ENCODE peak calls at places on chromosomes 6 and 20, in six cellular contexts. O is progenitor cell of endocrine pancreas, U is AG04449, I is heart right ventricle, T is omental fat pad, N is endothelial cell. E is an unnamed sample.

GRCh38 chr20:4702562-4703280 is 19.0 kb upstream of the PRND start:
- DNase-seq in O (no peak), I (no peak), N (no peak), U (no peak), T (no peak), E (no peak)

GRCh38 chr20:63106108-63106764 is 99.5 kb upstream of the BHLHE23 start:
- DNase-seq in U (no peak), I (peak; percentile 52), T (no peak), O (no peak), N (no peak), E (no peak)

GRCh38 chr6:79764758-79765157 is 133.6 kb downstream of the SH3BGRL2 start:
- DNase-seq in U (no peak), N (no peak), T (no peak), O (no peak), I (no peak), E (no peak)

GRCh38 chr20:7106910-7107309 is 339.4 kb downstream of the BMP2 start:
- DNase-seq in O (no peak), T (no peak), U (no peak), N (no peak), I (no peak), E (no peak)

GRCh38 chr20:35005463-35005961 is 49.8 kb downstream of the MYH7B start:
- DNase-seq in T (no peak), U (no peak), O (no peak), I (no peak), N (no peak), E (no peak)

GRCh38 chr6:44052419-44053011 is 74.7 kb downstream of the MRPL14 start:
- DNase-seq in N (no peak), O (no peak), I (no peak), U (no peak), T (no peak), E (peak; percentile 52)

GRCh38 chr6:109010703-109011102 is 83.9 kb downstream of the SESN1 start:
- DNase-seq in T (no peak), U (no peak), O (no peak), N (no peak), I (no peak), E (no peak)

GRCh38 chr6:113936093-113936934 is 34.6 kb downstream of the HDAC2 start:
- DNase-seq in U (peak; percentile 34), I (peak; percentile 32), N (peak; percentile 41), T (no peak), O (no peak), E (peak; percentile 38)

GRCh38 chr6:87938287-87938686 is 109.4 kb upstream of the SPACA1 start:
- DNase-seq in N (no peak), I (no peak), U (no peak), T (no peak), O (no peak), E (no peak)

GRCh38 chr6:12290490-12290820 is 294 bp downstream of the EDN1 start:
- DNase-seq in I (no peak), T (no peak), U (no peak), N (no peak), O (no peak), E (no peak)

GRCh38 chr20:4192378-4193048 is 177.2 kb upstream of the RNF24 start:
- DNase-seq in O (no peak), I (no peak), T (no peak), U (no peak), N (no peak), E (no peak)

GRCh38 chr6:166785131-166785530 is 158.1 kb upstream of the RPS6KA2 start:
- DNase-seq in U (no peak), I (no peak), O (no peak), T (no peak), N (no peak), E (no peak)

GRCh38 chr6:41697902-41698349 is 37.5 kb downstream of the TFEB start:
- DNase-seq in N (no peak), I (no peak), U (no peak), T (no peak), O (no peak), E (no peak)

GRCh38 chr6:118776607-118777549 is 117.1 kb upstream of the ASF1A start:
- DNase-seq in T (no peak), I (peak; percentile 72), O (no peak), U (peak; percentile 33), N (peak; percentile 55), E (peak; percentile 52)

GRCh38 chr6:117548797-117549301 is 53.5 kb downstream of the GOPC start:
- DNase-seq in T (no peak), U (no peak), O (no peak), N (no peak), I (no peak), E (no peak)

GRCh38 chr20:54027704-54028103 is 42.7 kb downstream of the BCAS1 start:
- DNase-seq in O (no peak), U (no peak), T (no peak), I (no peak), N (no peak), E (no peak)

GRCh38 chr6:35170166-35170565 is 29.0 kb upstream of the TCP11 start:
- DNase-seq in O (no peak), T (no peak), U (no peak), N (no peak), I (no peak), E (no peak)

GRCh38 chr6:1404066-1404712 is 14.8 kb downstream of the FOXF2 start:
- DNase-seq in N (no peak), I (no peak), U (no peak), T (no peak), O (no peak), E (no peak)

GRCh38 chr6:146194434-146194833 is 165.6 kb downstream of the GRM1 start:
- DNase-seq in U (no peak), T (no peak), N (no peak), O (no peak), I (no peak), E (no peak)

GRCh38 chr20:1388706-1389483 is 4.0 kb downstream of the FKBP1A start:
- DNase-seq in T (no peak), I (no peak), U (no peak), N (no peak), O (no peak), E (no peak)

GRCh38 chr20:8144282-8145245 is 12.5 kb downstream of the PLCB1 start:
- DNase-seq in I (no peak), T (no peak), O (no peak), N (peak; percentile 5), U (peak; percentile 47), E (peak; percentile 57)

GRCh38 chr20:15927893-15928650 is 645.2 kb downstream of the KIF16B start:
- DNase-seq in I (no peak), U (no peak), T (no peak), N (no peak), O (no peak), E (no peak)

GRCh38 chr6:64838726-64839125 is 868.3 kb downstream of the EYS start:
- DNase-seq in O (no peak), U (no peak), I (no peak), N (no peak), T (no peak), E (no peak)

GRCh38 chr6:169891421-169891820 is 140.0 kb downstream of the ERMARD start:
- DNase-seq in O (no peak), U (no peak), T (no peak), I (no peak), N (no peak), E (no peak)

GRCh38 chr6:87945181-87945580 is 102.5 kb upstream of the SPACA1 start:
- DNase-seq in I (no peak), O (no peak), N (no peak), U (no peak), T (no peak), E (no peak)

GRCh38 chr6:157905590-157906337 is 75.9 kb upstream of the SYNJ2 start:
- DNase-seq in I (no peak), O (no peak), U (no peak), T (no peak), N (no peak), E (peak; percentile 14)
- TF ChIP-seq CTCF in I (no peak), O (peak; percentile 17), U (no peak), T (no peak), N (no peak), E (no peak)

GRCh38 chr6:123715243-123715863 is 78.6 kb upstream of the TRDN start:
- DNase-seq in T (no peak), N (peak; percentile 43), U (no peak), I (peak; percentile 11), O (no peak), E (peak; percentile 1)
- TF ChIP-seq CTCF in T (no peak), N (peak; percentile 84), U (no peak), I (peak; percentile 53), O (peak; percentile 75), E (peak; percentile 39)

GRCh38 chr6:15327271-15327670 is 81.4 kb downstream of the JARID2 start:
- DNase-seq in U (no peak), T (no peak), N (no peak), O (no peak), I (no peak), E (no peak)
- TF ChIP-seq CTCF in U (no peak), T (no peak), N (no peak), O (peak; percentile 7), I (no peak), E (no peak)

DNA sequence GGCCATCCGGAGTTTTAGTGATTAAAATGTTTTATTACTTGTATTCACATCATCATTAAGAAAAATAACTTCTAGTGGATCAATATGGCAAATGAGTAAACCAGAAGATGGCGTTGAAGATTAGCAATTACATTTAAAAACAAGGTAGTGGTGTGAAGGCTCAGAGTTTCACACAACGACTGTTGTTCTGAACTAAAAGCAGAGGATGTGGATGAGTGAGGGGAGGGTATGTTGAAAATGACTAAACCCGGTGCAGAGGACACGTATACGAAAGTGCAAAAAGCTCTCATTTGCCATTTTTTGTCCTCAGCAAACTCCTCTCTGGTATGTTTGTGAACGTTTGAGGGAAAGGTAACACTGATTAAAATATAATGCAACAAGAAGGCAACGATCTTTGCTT is 1.9 kb upstream of the IRF4 start:
- DNase-seq in O (no peak), N (no peak), U (no peak), I (no peak), T (no peak), E (no peak)
- TF ChIP-seq CTCF in O (no peak), N (no peak), U (no peak), I (no peak), T (no peak), E (no peak)

GRCh38 chr6:13427838-13428527 is 59.4 kb downstream of the GFOD1 start:
- DNase-seq in O (no peak), U (no peak), I (no peak), T (no peak), N (no peak), E (no peak)
- TF ChIP-seq CTCF in O (peak; percentile 18), U (no peak), I (peak; percentile 20), T (no peak), N (peak; percentile 25), E (no peak)

GRCh38 chr6:82588859-82589412 is 225.3 kb downstream of the TPBG start:
- DNase-seq in I (no peak), O (no peak), T (no peak), N (no peak), U (no peak), E (no peak)
- TF ChIP-seq CTCF in I (no peak), O (no peak), T (no peak), N (no peak), U (no peak), E (no peak)

GRCh38 chr20:41748051-41748450 is 129.9 kb upstream of the CHD6 start:
- DNase-seq in O (no peak), U (no peak), N (no peak), T (no peak), I (no peak), E (no peak)
- TF ChIP-seq CTCF in O (no peak), U (no peak), N (no peak), T (no peak), I (no peak), E (no peak)

E was measured in AG09319.